ENCODE peak calls at places on chromosomes 4 and X, in nine cellular contexts. I, V, M, K, D, B, L, C and H are unnamed samples.
A peak's percentile ranks its signal among the peaks of the same experiment; 100 is the strongest.

GRCh38 chr4:47213106-47213505 is 181.7 kb downstream of the GABRB1 start:
- DNase-seq in B (no peak), I (no peak), C (no peak), L (no peak), V (no peak), D (no peak), M (no peak), K (no peak), H (no peak)

GRCh38 chrX:68387786-68388185 is 45.5 kb downstream of the OPHN1 start:
- DNase-seq in I (no peak), K (no peak), L (no peak), B (no peak), V (no peak), D (no peak), C (no peak), M (no peak), H (no peak)

GRCh38 chr4:87375719-87376291 is 15.2 kb downstream of the HSD17B11 start:
- DNase-seq in K (peak; percentile 74), L (no peak), I (peak; percentile 42), D (no peak), V (no peak), B (peak; percentile 56), C (no peak), M (no peak), H (peak; percentile 40)

GRCh38 chrX:71253253-71254091 is 468 bp downstream of the ZMYM3 start:
- DNase-seq in C (peak; percentile 67), I (peak; percentile 3), B (peak; percentile 42), M (peak; percentile 39), D (peak; percentile 43), K (no peak), V (peak; percentile 2), L (peak; percentile 34), H (peak; percentile 16)

GRCh38 chrX:72685810-72686465 is 28.2 kb downstream of the PHKA1 start:
- DNase-seq in V (no peak), K (peak; percentile 2), D (no peak), I (peak; percentile 51), C (no peak), M (no peak), L (no peak), B (no peak), H (no peak)

GRCh38 chrX:115960440-115961084 is 210.0 kb upstream of the AGTR2 start:
- DNase-seq in L (no peak), D (no peak), M (no peak), B (no peak), I (no peak), K (no peak), C (no peak), V (no peak), H (no peak)

GRCh38 chrX:40845331-40845911 is 110.1 kb upstream of the MED14 start:
- DNase-seq in D (no peak), V (no peak), B (peak; percentile 28), I (no peak), C (no peak), L (no peak), K (peak; percentile 63), M (no peak), H (no peak)

GRCh38 chrX:150167482-150168324 is 195.4 kb upstream of the MAMLD1 start:
- DNase-seq in L (no peak), I (no peak), M (no peak), C (no peak), K (no peak), B (no peak), D (no peak), V (no peak), H (no peak)

GRCh38 chr4:11312389-11312788 is 116.3 kb downstream of the HS3ST1 start:
- DNase-seq in K (no peak), M (no peak), B (no peak), L (no peak), V (no peak), I (no peak), C (no peak), D (no peak), H (no peak)

GRCh38 chrX:71954458-71954857 is 43.8 kb downstream of the NHSL2 start:
- DNase-seq in I (no peak), D (no peak), C (no peak), V (no peak), L (no peak), M (no peak), B (no peak), K (no peak), H (no peak)

GRCh38 chr4:84051728-84052127 is 447.4 kb downstream of the NKX6-1 start:
- DNase-seq in D (no peak), L (no peak), B (no peak), C (no peak), K (no peak), V (no peak), M (no peak), I (no peak), H (no peak)

GRCh38 chr4:185020863-185021761 is 2.8 kb downstream of the HELT start:
- DNase-seq in D (no peak), C (peak; percentile 38), K (no peak), B (no peak), L (no peak), M (no peak), I (no peak), V (no peak), H (no peak)

GRCh38 chr4:128718793-128719192 is 90.7 kb upstream of the JADE1 start:
- DNase-seq in I (no peak), M (no peak), C (no peak), V (no peak), B (no peak), L (no peak), K (peak; percentile 79), D (no peak), H (no peak)

GRCh38 chr4:58515206-58515605 is 1405.0 kb upstream of the IGFBP7 start:
- DNase-seq in D (no peak), V (no peak), C (no peak), K (no peak), L (no peak), I (no peak), B (no peak), M (no peak), H (no peak)

GRCh38 chr4:132333723-132334045 is 815.4 kb upstream of the PCDH10 start:
- DNase-seq in M (no peak), L (no peak), B (no peak), D (no peak), V (no peak), C (no peak), K (no peak), I (no peak), H (no peak)

GRCh38 chr4:177239475-177239874 is 70.2 kb upstream of the NEIL3 start:
- DNase-seq in I (no peak), V (no peak), C (no peak), K (no peak), M (no peak), L (no peak), D (no peak), B (no peak), H (no peak)